ENCODE peak calls at places on chromosomes 3 and 15, in seven cellular contexts. One of them, this sample, is unnamed.

GRCh38 chr15:83422090-83422489 is 25.1 kb upstream of the SH3GL3 start:
- DNase-seq in GM12865: no peak
- DNase-seq in HFF-Myc: no peak
- DNase-seq in upper lobe of right lung: no peak
- DNase-seq in kidney epithelial cell: no peak
- DNase-seq in AG04449: no peak
- DNase-seq in osteoblast: no peak
- DNase-seq in this sample: no peak

GRCh38 chr15:50415752-50416404 is 8.3 kb upstream of the USP8 start:
- DNase-seq in upper lobe of right lung: no peak
- DNase-seq in kidney epithelial cell: no peak
- DNase-seq in osteoblast: peak
- DNase-seq in GM12865: no peak
- DNase-seq in HFF-Myc: no peak
- DNase-seq in AG04449: no peak
- DNase-seq in this sample: no peak

GRCh38 chr3:146184616-146185015 is 23.6 kb upstream of the PLOD2 start:
- DNase-seq in GM12865: no peak
- DNase-seq in AG04449: no peak
- DNase-seq in kidney epithelial cell: no peak
- DNase-seq in osteoblast: no peak
- DNase-seq in upper lobe of right lung: no peak
- DNase-seq in HFF-Myc: no peak
- DNase-seq in this sample: no peak

GRCh38 chr15:73346735-73347312 is 21.9 kb downstream of the HCN4 start:
- DNase-seq in kidney epithelial cell: peak
- DNase-seq in GM12865: peak
- DNase-seq in HFF-Myc: peak
- DNase-seq in AG04449: no peak
- DNase-seq in upper lobe of right lung: peak
- DNase-seq in osteoblast: no peak
- DNase-seq in this sample: no peak

GRCh38 chr15:30889231-30889630 is 14.5 kb upstream of the FAN1 start:
- DNase-seq in upper lobe of right lung: no peak
- DNase-seq in HFF-Myc: no peak
- DNase-seq in GM12865: no peak
- DNase-seq in osteoblast: no peak
- DNase-seq in AG04449: no peak
- DNase-seq in kidney epithelial cell: no peak
- DNase-seq in this sample: no peak

GRCh38 chr3:178422406-178422805 is 113.8 kb upstream of the KCNMB2 start:
- DNase-seq in AG04449: no peak
- DNase-seq in HFF-Myc: no peak
- DNase-seq in kidney epithelial cell: no peak
- DNase-seq in osteoblast: no peak
- DNase-seq in GM12865: no peak
- DNase-seq in upper lobe of right lung: no peak
- DNase-seq in this sample: no peak

GRCh38 chr3:50642382-50642781 is 25.4 kb downstream of the MAPKAPK3 start:
- DNase-seq in kidney epithelial cell: no peak
- DNase-seq in AG04449: no peak
- DNase-seq in GM12865: no peak
- DNase-seq in upper lobe of right lung: no peak
- DNase-seq in HFF-Myc: no peak
- DNase-seq in osteoblast: no peak
- DNase-seq in this sample: no peak

GRCh38 chr3:188133646-188134045 is 20.3 kb upstream of the LPP start:
- DNase-seq in HFF-Myc: no peak
- DNase-seq in AG04449: no peak
- DNase-seq in upper lobe of right lung: no peak
- DNase-seq in kidney epithelial cell: no peak
- DNase-seq in GM12865: no peak
- DNase-seq in osteoblast: peak
- DNase-seq in this sample: peak

GRCh38 chr3:27943106-27943505 is 221.0 kb upstream of the EOMES start:
- DNase-seq in GM12865: peak
- DNase-seq in upper lobe of right lung: no peak
- DNase-seq in HFF-Myc: no peak
- DNase-seq in kidney epithelial cell: no peak
- DNase-seq in AG04449: no peak
- DNase-seq in osteoblast: no peak
- DNase-seq in this sample: no peak

GRCh38 chr3:49248828-49249227 is 28.2 kb downstream of the C3orf62 start:
- DNase-seq in AG04449: no peak
- DNase-seq in osteoblast: peak
- DNase-seq in GM12865: peak
- DNase-seq in kidney epithelial cell: no peak
- DNase-seq in upper lobe of right lung: peak
- DNase-seq in HFF-Myc: no peak
- DNase-seq in this sample: peak

GRCh38 chr15:42178056-42178455 is 21.6 kb upstream of the PLA2G4F start:
- DNase-seq in osteoblast: no peak
- DNase-seq in GM12865: no peak
- DNase-seq in upper lobe of right lung: no peak
- DNase-seq in kidney epithelial cell: no peak
- DNase-seq in HFF-Myc: no peak
- DNase-seq in AG04449: no peak
- DNase-seq in this sample: no peak

GRCh38 chr15:60758961-60759729 is 280.2 kb upstream of the ICE2 start:
- DNase-seq in osteoblast: peak
- DNase-seq in GM12865: no peak
- DNase-seq in kidney epithelial cell: no peak
- DNase-seq in AG04449: peak
- DNase-seq in HFF-Myc: no peak
- DNase-seq in upper lobe of right lung: no peak
- DNase-seq in this sample: peak

GRCh38 chr3:62027796-62028195 is 345.6 kb downstream of the FEZF2 start:
- DNase-seq in GM12865: no peak
- DNase-seq in AG04449: no peak
- DNase-seq in osteoblast: no peak
- DNase-seq in upper lobe of right lung: no peak
- DNase-seq in HFF-Myc: no peak
- DNase-seq in kidney epithelial cell: no peak
- DNase-seq in this sample: no peak

GRCh38 chr15:90099072-90099867 is 3.0 kb downstream of the IDH2 start:
- DNase-seq in HFF-Myc: no peak
- DNase-seq in GM12865: peak
- DNase-seq in upper lobe of right lung: no peak
- DNase-seq in osteoblast: peak
- DNase-seq in AG04449: no peak
- DNase-seq in kidney epithelial cell: no peak
- DNase-seq in this sample: no peak

GRCh38 chr15:31489801-31490646 is 163.4 kb downstream of the KLF13 start:
- DNase-seq in AG04449: no peak
- DNase-seq in GM12865: peak
- DNase-seq in osteoblast: peak
- DNase-seq in kidney epithelial cell: no peak
- DNase-seq in upper lobe of right lung: peak
- DNase-seq in HFF-Myc: peak
- DNase-seq in this sample: no peak

GRCh38 chr15:27046891-27047290 is 75.9 kb downstream of the GABRG3 start:
- DNase-seq in GM12865: no peak
- DNase-seq in AG04449: no peak
- DNase-seq in kidney epithelial cell: no peak
- DNase-seq in HFF-Myc: no peak
- DNase-seq in upper lobe of right lung: no peak
- DNase-seq in osteoblast: no peak
- DNase-seq in this sample: no peak

GRCh38 chr3:33438284-33438668 is 1.9 kb downstream of the UBP1 start:
- DNase-seq in HFF-Myc: no peak
- DNase-seq in osteoblast: peak
- DNase-seq in kidney epithelial cell: no peak
- DNase-seq in GM12865: peak
- DNase-seq in upper lobe of right lung: no peak
- DNase-seq in AG04449: no peak
- DNase-seq in this sample: no peak

GRCh38 chr3:120567370-120568197 is 28.6 kb upstream of the NDUFB4 start:
- DNase-seq in GM12865: no peak
- DNase-seq in AG04449: no peak
- DNase-seq in osteoblast: no peak
- DNase-seq in kidney epithelial cell: no peak
- DNase-seq in HFF-Myc: peak
- DNase-seq in upper lobe of right lung: no peak
- DNase-seq in this sample: no peak

GRCh38 chr15:42056934-42057743 is 36.3 kb upstream of the PLA2G4E start:
- DNase-seq in kidney epithelial cell: peak
- DNase-seq in osteoblast: peak
- DNase-seq in HFF-Myc: no peak
- DNase-seq in GM12865: peak
- DNase-seq in AG04449: no peak
- DNase-seq in upper lobe of right lung: peak
- DNase-seq in this sample: peak

GRCh38 chr15:42364529-42364928 is 5.2 kb downstream of the CAPN3 start:
- DNase-seq in kidney epithelial cell: no peak
- DNase-seq in AG04449: no peak
- DNase-seq in osteoblast: no peak
- DNase-seq in upper lobe of right lung: no peak
- DNase-seq in HFF-Myc: no peak
- DNase-seq in GM12865: no peak
- DNase-seq in this sample: no peak

GRCh38 chr3:58066842-58067241 is 58.6 kb downstream of the FLNB start:
- DNase-seq in kidney epithelial cell: no peak
- DNase-seq in upper lobe of right lung: no peak
- DNase-seq in HFF-Myc: no peak
- DNase-seq in osteoblast: peak
- DNase-seq in GM12865: no peak
- DNase-seq in AG04449: no peak
- DNase-seq in this sample: no peak

GRCh38 chr3:172808969-172809546 is 58.5 kb downstream of the ECT2 start:
- DNase-seq in osteoblast: no peak
- DNase-seq in GM12865: peak
- DNase-seq in kidney epithelial cell: no peak
- DNase-seq in HFF-Myc: peak
- DNase-seq in AG04449: peak
- DNase-seq in upper lobe of right lung: no peak
- DNase-seq in this sample: peak

GRCh38 chr3:105944721-105945120 is 75.9 kb upstream of the CBLB start:
- DNase-seq in AG04449: no peak
- DNase-seq in osteoblast: peak
- DNase-seq in upper lobe of right lung: no peak
- DNase-seq in GM12865: no peak
- DNase-seq in HFF-Myc: no peak
- DNase-seq in kidney epithelial cell: peak
- DNase-seq in this sample: no peak

GRCh38 chr3:124818398-124819150 is 68.6 kb downstream of the ITGB5 start:
- DNase-seq in kidney epithelial cell: no peak
- DNase-seq in upper lobe of right lung: no peak
- DNase-seq in AG04449: no peak
- DNase-seq in HFF-Myc: no peak
- DNase-seq in osteoblast: no peak
- DNase-seq in GM12865: no peak
- DNase-seq in this sample: no peak

GRCh38 chr3:175248832-175249231 is 389.7 kb downstream of the NAALADL2 start:
- DNase-seq in upper lobe of right lung: no peak
- DNase-seq in kidney epithelial cell: no peak
- DNase-seq in GM12865: no peak
- DNase-seq in HFF-Myc: no peak
- DNase-seq in AG04449: no peak
- DNase-seq in osteoblast: no peak
- DNase-seq in this sample: no peak

GRCh38 chr3:50602675-50603191 is 8.8 kb downstream of the CISH start:
- DNase-seq in GM12865: no peak
- DNase-seq in upper lobe of right lung: no peak
- DNase-seq in AG04449: no peak
- DNase-seq in osteoblast: peak
- DNase-seq in kidney epithelial cell: no peak
- DNase-seq in HFF-Myc: no peak
- DNase-seq in this sample: no peak

GRCh38 chr3:151538706-151539403 is 78.0 kb upstream of the IGSF10 start:
- DNase-seq in GM12865: no peak
- DNase-seq in HFF-Myc: peak
- DNase-seq in upper lobe of right lung: no peak
- DNase-seq in kidney epithelial cell: no peak
- DNase-seq in AG04449: no peak
- DNase-seq in osteoblast: no peak
- DNase-seq in this sample: no peak

GRCh38 chr15:74417670-74418069 is 16.1 kb downstream of the SEMA7A start:
- DNase-seq in GM12865: no peak
- DNase-seq in upper lobe of right lung: no peak
- DNase-seq in AG04449: no peak
- DNase-seq in HFF-Myc: no peak
- DNase-seq in kidney epithelial cell: no peak
- DNase-seq in osteoblast: no peak
- DNase-seq in this sample: no peak

GRCh38 chr3:100708644-100708988 is 678 bp upstream of the TFG start:
- DNase-seq in osteoblast: no peak
- DNase-seq in HFF-Myc: no peak
- DNase-seq in GM12865: no peak
- DNase-seq in kidney epithelial cell: no peak
- DNase-seq in AG04449: no peak
- DNase-seq in upper lobe of right lung: no peak
- DNase-seq in this sample: no peak
- H3K4me3 ChIP-seq in osteoblast: peak
- H3K4me3 ChIP-seq in HFF-Myc: peak
- H3K4me3 ChIP-seq in GM12865: peak
- H3K4me3 ChIP-seq in kidney epithelial cell: peak
- H3K4me3 ChIP-seq in AG04449: peak
- H3K4me3 ChIP-seq in upper lobe of right lung: peak
- H3K4me3 ChIP-seq in this sample: peak

GRCh38 chr3:182843478-182843877 is 50.2 kb downstream of the ATP11B start:
- DNase-seq in osteoblast: no peak
- DNase-seq in kidney epithelial cell: no peak
- DNase-seq in GM12865: no peak
- DNase-seq in upper lobe of right lung: no peak
- DNase-seq in HFF-Myc: no peak
- DNase-seq in AG04449: no peak
- DNase-seq in this sample: no peak
- H3K4me3 ChIP-seq in osteoblast: no peak
- H3K4me3 ChIP-seq in kidney epithelial cell: no peak
- H3K4me3 ChIP-seq in GM12865: no peak
- H3K4me3 ChIP-seq in upper lobe of right lung: no peak
- H3K4me3 ChIP-seq in HFF-Myc: no peak
- H3K4me3 ChIP-seq in AG04449: no peak
- H3K4me3 ChIP-seq in this sample: no peak

GRCh38 chr3:132657869-132658747 is 1.5 kb downstream of the ACAD11 start:
- DNase-seq in osteoblast: no peak
- DNase-seq in HFF-Myc: no peak
- DNase-seq in upper lobe of right lung: no peak
- DNase-seq in GM12865: no peak
- DNase-seq in AG04449: no peak
- DNase-seq in kidney epithelial cell: no peak
- DNase-seq in this sample: no peak
- H3K4me3 ChIP-seq in osteoblast: peak
- H3K4me3 ChIP-seq in HFF-Myc: peak
- H3K4me3 ChIP-seq in upper lobe of right lung: no peak
- H3K4me3 ChIP-seq in GM12865: peak
- H3K4me3 ChIP-seq in AG04449: no peak
- H3K4me3 ChIP-seq in kidney epithelial cell: no peak
- H3K4me3 ChIP-seq in this sample: peak

GRCh38 chr3:123618076-123618703 is 33.3 kb upstream of the HACD2 start:
- DNase-seq in GM12865: no peak
- DNase-seq in AG04449: no peak
- DNase-seq in osteoblast: no peak
- DNase-seq in kidney epithelial cell: no peak
- DNase-seq in upper lobe of right lung: no peak
- DNase-seq in HFF-Myc: no peak
- DNase-seq in this sample: no peak
- H3K4me3 ChIP-seq in GM12865: no peak
- H3K4me3 ChIP-seq in AG04449: peak
- H3K4me3 ChIP-seq in osteoblast: peak
- H3K4me3 ChIP-seq in kidney epithelial cell: no peak
- H3K4me3 ChIP-seq in upper lobe of right lung: peak
- H3K4me3 ChIP-seq in HFF-Myc: no peak
- H3K4me3 ChIP-seq in this sample: no peak

GRCh38 chr15:25893621-25894020 is 30.5 kb upstream of the ATP10A start:
- DNase-seq in kidney epithelial cell: no peak
- DNase-seq in AG04449: no peak
- DNase-seq in upper lobe of right lung: no peak
- DNase-seq in osteoblast: no peak
- DNase-seq in GM12865: no peak
- DNase-seq in HFF-Myc: no peak
- DNase-seq in this sample: no peak
- H3K4me3 ChIP-seq in kidney epithelial cell: no peak
- H3K4me3 ChIP-seq in AG04449: no peak
- H3K4me3 ChIP-seq in upper lobe of right lung: no peak
- H3K4me3 ChIP-seq in osteoblast: no peak
- H3K4me3 ChIP-seq in GM12865: no peak
- H3K4me3 ChIP-seq in HFF-Myc: no peak
- H3K4me3 ChIP-seq in this sample: no peak

This sample was measured in epithelial cell of proximal tubule.